ENCODE peak calls at places on chromosomes 1 and 21, in seven cellular contexts. One of them, this sample, is unnamed.

GRCh38 chr1:9166289-9167235 is 37.7 kb upstream of the GPR157 start:
- DNase-seq in mesothelial cell of epicardium: no peak
- DNase-seq in activated CD4-positive, alpha-beta T cell treated with anti-CD3 and anti-CD28 coated beads, Interleukin-2, amount 50 U/mL, for 48 hours: no peak
- DNase-seq in activated T-cell treated with anti-CD3 and anti-CD28 coated beads for 1 hour: no peak
- DNase-seq in lower leg skin: no peak
- DNase-seq in stimulated activated CD8-positive, alpha-beta memory T cell treated with anti-CD3 and anti-CD28 coated beads, Interleukin-2, amount 100 ng/mL, for 1 hour: no peak
- DNase-seq in B cell: no peak
- DNase-seq in this sample: no peak

GRCh38 chr1:39695011-39695410 is 3.8 kb upstream of the HPCAL4 start:
- DNase-seq in mesothelial cell of epicardium: no peak
- DNase-seq in activated CD4-positive, alpha-beta T cell treated with anti-CD3 and anti-CD28 coated beads, Interleukin-2, amount 50 U/mL, for 48 hours: no peak
- DNase-seq in activated T-cell treated with anti-CD3 and anti-CD28 coated beads for 1 hour: no peak
- DNase-seq in lower leg skin: no peak
- DNase-seq in stimulated activated CD8-positive, alpha-beta memory T cell treated with anti-CD3 and anti-CD28 coated beads, Interleukin-2, amount 100 ng/mL, for 1 hour: no peak
- DNase-seq in B cell: no peak
- DNase-seq in this sample: no peak

GRCh38 chr1:116345830-116346229 is 27.2 kb upstream of the ATP1A1 start:
- DNase-seq in mesothelial cell of epicardium: no peak
- DNase-seq in activated CD4-positive, alpha-beta T cell treated with anti-CD3 and anti-CD28 coated beads, Interleukin-2, amount 50 U/mL, for 48 hours: no peak
- DNase-seq in activated T-cell treated with anti-CD3 and anti-CD28 coated beads for 1 hour: peak
- DNase-seq in lower leg skin: no peak
- DNase-seq in stimulated activated CD8-positive, alpha-beta memory T cell treated with anti-CD3 and anti-CD28 coated beads, Interleukin-2, amount 100 ng/mL, for 1 hour: no peak
- DNase-seq in B cell: no peak
- DNase-seq in this sample: no peak

GRCh38 chr1:1290238-1290731 is 10.0 kb downstream of the SCNN1D start:
- DNase-seq in mesothelial cell of epicardium: no peak
- DNase-seq in activated CD4-positive, alpha-beta T cell treated with anti-CD3 and anti-CD28 coated beads, Interleukin-2, amount 50 U/mL, for 48 hours: peak
- DNase-seq in activated T-cell treated with anti-CD3 and anti-CD28 coated beads for 1 hour: peak
- DNase-seq in lower leg skin: no peak
- DNase-seq in stimulated activated CD8-positive, alpha-beta memory T cell treated with anti-CD3 and anti-CD28 coated beads, Interleukin-2, amount 100 ng/mL, for 1 hour: no peak
- DNase-seq in B cell: peak
- DNase-seq in this sample: no peak

GRCh38 chr1:230282157-230282556 is 144.0 kb downstream of the PGBD5 start:
- DNase-seq in mesothelial cell of epicardium: no peak
- DNase-seq in activated CD4-positive, alpha-beta T cell treated with anti-CD3 and anti-CD28 coated beads, Interleukin-2, amount 50 U/mL, for 48 hours: no peak
- DNase-seq in activated T-cell treated with anti-CD3 and anti-CD28 coated beads for 1 hour: no peak
- DNase-seq in lower leg skin: no peak
- DNase-seq in stimulated activated CD8-positive, alpha-beta memory T cell treated with anti-CD3 and anti-CD28 coated beads, Interleukin-2, amount 100 ng/mL, for 1 hour: no peak
- DNase-seq in B cell: peak
- DNase-seq in this sample: no peak

GRCh38 chr1:177710973-177711372 is 258.9 kb downstream of the SEC16B start:
- DNase-seq in mesothelial cell of epicardium: no peak
- DNase-seq in activated CD4-positive, alpha-beta T cell treated with anti-CD3 and anti-CD28 coated beads, Interleukin-2, amount 50 U/mL, for 48 hours: no peak
- DNase-seq in activated T-cell treated with anti-CD3 and anti-CD28 coated beads for 1 hour: no peak
- DNase-seq in lower leg skin: no peak
- DNase-seq in stimulated activated CD8-positive, alpha-beta memory T cell treated with anti-CD3 and anti-CD28 coated beads, Interleukin-2, amount 100 ng/mL, for 1 hour: no peak
- DNase-seq in B cell: no peak
- DNase-seq in this sample: no peak

GRCh38 chr1:54069792-54070548 is 16.6 kb downstream of the TCEANC2 start:
- DNase-seq in mesothelial cell of epicardium: no peak
- DNase-seq in activated CD4-positive, alpha-beta T cell treated with anti-CD3 and anti-CD28 coated beads, Interleukin-2, amount 50 U/mL, for 48 hours: no peak
- DNase-seq in activated T-cell treated with anti-CD3 and anti-CD28 coated beads for 1 hour: no peak
- DNase-seq in lower leg skin: no peak
- DNase-seq in stimulated activated CD8-positive, alpha-beta memory T cell treated with anti-CD3 and anti-CD28 coated beads, Interleukin-2, amount 100 ng/mL, for 1 hour: no peak
- DNase-seq in B cell: peak
- DNase-seq in this sample: no peak

GRCh38 chr1:212566522-212567479 is 41.8 kb upstream of the ATF3 start:
- DNase-seq in mesothelial cell of epicardium: no peak
- DNase-seq in activated CD4-positive, alpha-beta T cell treated with anti-CD3 and anti-CD28 coated beads, Interleukin-2, amount 50 U/mL, for 48 hours: peak
- DNase-seq in activated T-cell treated with anti-CD3 and anti-CD28 coated beads for 1 hour: peak
- DNase-seq in lower leg skin: peak
- DNase-seq in stimulated activated CD8-positive, alpha-beta memory T cell treated with anti-CD3 and anti-CD28 coated beads, Interleukin-2, amount 100 ng/mL, for 1 hour: no peak
- DNase-seq in B cell: peak
- DNase-seq in this sample: peak

GRCh38 chr21:46125846-46126301 is 28.0 kb downstream of the COL6A2 start:
- DNase-seq in mesothelial cell of epicardium: peak
- DNase-seq in activated CD4-positive, alpha-beta T cell treated with anti-CD3 and anti-CD28 coated beads, Interleukin-2, amount 50 U/mL, for 48 hours: no peak
- DNase-seq in activated T-cell treated with anti-CD3 and anti-CD28 coated beads for 1 hour: no peak
- DNase-seq in lower leg skin: no peak
- DNase-seq in stimulated activated CD8-positive, alpha-beta memory T cell treated with anti-CD3 and anti-CD28 coated beads, Interleukin-2, amount 100 ng/mL, for 1 hour: no peak
- DNase-seq in B cell: no peak
- DNase-seq in this sample: no peak

GRCh38 chr1:66563094-66563800 is 29.3 kb downstream of the SGIP1 start:
- DNase-seq in mesothelial cell of epicardium: no peak
- DNase-seq in activated CD4-positive, alpha-beta T cell treated with anti-CD3 and anti-CD28 coated beads, Interleukin-2, amount 50 U/mL, for 48 hours: no peak
- DNase-seq in activated T-cell treated with anti-CD3 and anti-CD28 coated beads for 1 hour: no peak
- DNase-seq in lower leg skin: peak
- DNase-seq in stimulated activated CD8-positive, alpha-beta memory T cell treated with anti-CD3 and anti-CD28 coated beads, Interleukin-2, amount 100 ng/mL, for 1 hour: no peak
- DNase-seq in B cell: no peak
- DNase-seq in this sample: no peak

GRCh38 chr21:38959686-38960049 is 153.9 kb downstream of the ETS2 start:
- DNase-seq in mesothelial cell of epicardium: no peak
- DNase-seq in activated CD4-positive, alpha-beta T cell treated with anti-CD3 and anti-CD28 coated beads, Interleukin-2, amount 50 U/mL, for 48 hours: no peak
- DNase-seq in activated T-cell treated with anti-CD3 and anti-CD28 coated beads for 1 hour: no peak
- DNase-seq in lower leg skin: no peak
- DNase-seq in stimulated activated CD8-positive, alpha-beta memory T cell treated with anti-CD3 and anti-CD28 coated beads, Interleukin-2, amount 100 ng/mL, for 1 hour: no peak
- DNase-seq in B cell: no peak
- DNase-seq in this sample: no peak

GRCh38 chr1:53463961-53464899 is 5.0 kb downstream of the DMRTB1 start:
- DNase-seq in mesothelial cell of epicardium: no peak
- DNase-seq in activated CD4-positive, alpha-beta T cell treated with anti-CD3 and anti-CD28 coated beads, Interleukin-2, amount 50 U/mL, for 48 hours: no peak
- DNase-seq in activated T-cell treated with anti-CD3 and anti-CD28 coated beads for 1 hour: no peak
- DNase-seq in lower leg skin: no peak
- DNase-seq in stimulated activated CD8-positive, alpha-beta memory T cell treated with anti-CD3 and anti-CD28 coated beads, Interleukin-2, amount 100 ng/mL, for 1 hour: no peak
- DNase-seq in B cell: no peak
- DNase-seq in this sample: no peak

GRCh38 chr1:15799004-15799867 is 8.2 kb downstream of the UQCRHL start:
- DNase-seq in mesothelial cell of epicardium: no peak
- DNase-seq in activated CD4-positive, alpha-beta T cell treated with anti-CD3 and anti-CD28 coated beads, Interleukin-2, amount 50 U/mL, for 48 hours: peak
- DNase-seq in activated T-cell treated with anti-CD3 and anti-CD28 coated beads for 1 hour: no peak
- DNase-seq in lower leg skin: peak
- DNase-seq in stimulated activated CD8-positive, alpha-beta memory T cell treated with anti-CD3 and anti-CD28 coated beads, Interleukin-2, amount 100 ng/mL, for 1 hour: no peak
- DNase-seq in B cell: no peak
- DNase-seq in this sample: no peak

GRCh38 chr21:46130721-46131720 is 24.4 kb downstream of the FTCD start:
- DNase-seq in mesothelial cell of epicardium: no peak
- DNase-seq in activated CD4-positive, alpha-beta T cell treated with anti-CD3 and anti-CD28 coated beads, Interleukin-2, amount 50 U/mL, for 48 hours: no peak
- DNase-seq in activated T-cell treated with anti-CD3 and anti-CD28 coated beads for 1 hour: no peak
- DNase-seq in lower leg skin: no peak
- DNase-seq in stimulated activated CD8-positive, alpha-beta memory T cell treated with anti-CD3 and anti-CD28 coated beads, Interleukin-2, amount 100 ng/mL, for 1 hour: no peak
- DNase-seq in B cell: no peak
- DNase-seq in this sample: no peak

GRCh38 chr1:237590381-237590780 is 300.3 kb downstream of the ZP4 start:
- DNase-seq in mesothelial cell of epicardium: no peak
- DNase-seq in activated CD4-positive, alpha-beta T cell treated with anti-CD3 and anti-CD28 coated beads, Interleukin-2, amount 50 U/mL, for 48 hours: no peak
- DNase-seq in activated T-cell treated with anti-CD3 and anti-CD28 coated beads for 1 hour: no peak
- DNase-seq in lower leg skin: no peak
- DNase-seq in stimulated activated CD8-positive, alpha-beta memory T cell treated with anti-CD3 and anti-CD28 coated beads, Interleukin-2, amount 100 ng/mL, for 1 hour: no peak
- DNase-seq in B cell: no peak
- DNase-seq in this sample: no peak

GRCh38 chr21:28018213-28018612 is 974.5 kb downstream of the LTN1 start:
- DNase-seq in mesothelial cell of epicardium: no peak
- DNase-seq in activated CD4-positive, alpha-beta T cell treated with anti-CD3 and anti-CD28 coated beads, Interleukin-2, amount 50 U/mL, for 48 hours: no peak
- DNase-seq in activated T-cell treated with anti-CD3 and anti-CD28 coated beads for 1 hour: no peak
- DNase-seq in lower leg skin: no peak
- DNase-seq in stimulated activated CD8-positive, alpha-beta memory T cell treated with anti-CD3 and anti-CD28 coated beads, Interleukin-2, amount 100 ng/mL, for 1 hour: no peak
- DNase-seq in B cell: no peak
- DNase-seq in this sample: no peak

GRCh38 chr21:31727181-31727580 is 4.7 kb downstream of the SCAF4 start:
- DNase-seq in mesothelial cell of epicardium: no peak
- DNase-seq in activated CD4-positive, alpha-beta T cell treated with anti-CD3 and anti-CD28 coated beads, Interleukin-2, amount 50 U/mL, for 48 hours: no peak
- DNase-seq in activated T-cell treated with anti-CD3 and anti-CD28 coated beads for 1 hour: no peak
- DNase-seq in lower leg skin: no peak
- DNase-seq in stimulated activated CD8-positive, alpha-beta memory T cell treated with anti-CD3 and anti-CD28 coated beads, Interleukin-2, amount 100 ng/mL, for 1 hour: no peak
- DNase-seq in B cell: no peak
- DNase-seq in this sample: no peak

GRCh38 chr1:147890177-147890790 is 12.3 kb upstream of the GJA8 start:
- DNase-seq in mesothelial cell of epicardium: peak
- DNase-seq in activated CD4-positive, alpha-beta T cell treated with anti-CD3 and anti-CD28 coated beads, Interleukin-2, amount 50 U/mL, for 48 hours: peak
- DNase-seq in activated T-cell treated with anti-CD3 and anti-CD28 coated beads for 1 hour: peak
- DNase-seq in lower leg skin: peak
- DNase-seq in stimulated activated CD8-positive, alpha-beta memory T cell treated with anti-CD3 and anti-CD28 coated beads, Interleukin-2, amount 100 ng/mL, for 1 hour: no peak
- DNase-seq in B cell: no peak
- DNase-seq in this sample: peak

GRCh38 chr1:193325042-193325441 is 138.6 kb upstream of the B3GALT2 start:
- DNase-seq in mesothelial cell of epicardium: no peak
- DNase-seq in activated CD4-positive, alpha-beta T cell treated with anti-CD3 and anti-CD28 coated beads, Interleukin-2, amount 50 U/mL, for 48 hours: no peak
- DNase-seq in activated T-cell treated with anti-CD3 and anti-CD28 coated beads for 1 hour: no peak
- DNase-seq in lower leg skin: no peak
- DNase-seq in stimulated activated CD8-positive, alpha-beta memory T cell treated with anti-CD3 and anti-CD28 coated beads, Interleukin-2, amount 100 ng/mL, for 1 hour: no peak
- DNase-seq in B cell: no peak
- DNase-seq in this sample: no peak

GRCh38 chr1:25103180-25103790 is 129.0 kb downstream of the SYF2 start:
- DNase-seq in mesothelial cell of epicardium: no peak
- DNase-seq in activated CD4-positive, alpha-beta T cell treated with anti-CD3 and anti-CD28 coated beads, Interleukin-2, amount 50 U/mL, for 48 hours: no peak
- DNase-seq in activated T-cell treated with anti-CD3 and anti-CD28 coated beads for 1 hour: no peak
- DNase-seq in lower leg skin: no peak
- DNase-seq in stimulated activated CD8-positive, alpha-beta memory T cell treated with anti-CD3 and anti-CD28 coated beads, Interleukin-2, amount 100 ng/mL, for 1 hour: no peak
- DNase-seq in B cell: no peak
- DNase-seq in this sample: no peak

GRCh38 chr1:245173446-245174178 is 18.8 kb downstream of the KIF26B start:
- DNase-seq in mesothelial cell of epicardium: no peak
- DNase-seq in activated CD4-positive, alpha-beta T cell treated with anti-CD3 and anti-CD28 coated beads, Interleukin-2, amount 50 U/mL, for 48 hours: no peak
- DNase-seq in activated T-cell treated with anti-CD3 and anti-CD28 coated beads for 1 hour: no peak
- DNase-seq in lower leg skin: no peak
- DNase-seq in stimulated activated CD8-positive, alpha-beta memory T cell treated with anti-CD3 and anti-CD28 coated beads, Interleukin-2, amount 100 ng/mL, for 1 hour: no peak
- DNase-seq in B cell: no peak
- DNase-seq in this sample: no peak

GRCh38 chr1:1432566-1432950 is 2.9 kb upstream of the VWA1 start:
- DNase-seq in mesothelial cell of epicardium: no peak
- DNase-seq in activated CD4-positive, alpha-beta T cell treated with anti-CD3 and anti-CD28 coated beads, Interleukin-2, amount 50 U/mL, for 48 hours: no peak
- DNase-seq in activated T-cell treated with anti-CD3 and anti-CD28 coated beads for 1 hour: no peak
- DNase-seq in lower leg skin: no peak
- DNase-seq in stimulated activated CD8-positive, alpha-beta memory T cell treated with anti-CD3 and anti-CD28 coated beads, Interleukin-2, amount 100 ng/mL, for 1 hour: no peak
- DNase-seq in B cell: peak
- DNase-seq in this sample: no peak

GRCh38 chr21:45596704-45597318 is 46.7 kb upstream of the PCBP3 start:
- DNase-seq in mesothelial cell of epicardium: no peak
- DNase-seq in activated CD4-positive, alpha-beta T cell treated with anti-CD3 and anti-CD28 coated beads, Interleukin-2, amount 50 U/mL, for 48 hours: peak
- DNase-seq in activated T-cell treated with anti-CD3 and anti-CD28 coated beads for 1 hour: peak
- DNase-seq in lower leg skin: peak
- DNase-seq in stimulated activated CD8-positive, alpha-beta memory T cell treated with anti-CD3 and anti-CD28 coated beads, Interleukin-2, amount 100 ng/mL, for 1 hour: peak
- DNase-seq in B cell: peak
- DNase-seq in this sample: no peak

GRCh38 chr21:35179990-35180557 is 131.0 kb upstream of the RUNX1 start:
- DNase-seq in mesothelial cell of epicardium: no peak
- DNase-seq in activated CD4-positive, alpha-beta T cell treated with anti-CD3 and anti-CD28 coated beads, Interleukin-2, amount 50 U/mL, for 48 hours: no peak
- DNase-seq in activated T-cell treated with anti-CD3 and anti-CD28 coated beads for 1 hour: no peak
- DNase-seq in lower leg skin: no peak
- DNase-seq in stimulated activated CD8-positive, alpha-beta memory T cell treated with anti-CD3 and anti-CD28 coated beads, Interleukin-2, amount 100 ng/mL, for 1 hour: no peak
- DNase-seq in B cell: no peak
- DNase-seq in this sample: no peak

GRCh38 chr1:5943373-5944068 is 48.7 kb downstream of the NPHP4 start:
- DNase-seq in mesothelial cell of epicardium: no peak
- DNase-seq in activated CD4-positive, alpha-beta T cell treated with anti-CD3 and anti-CD28 coated beads, Interleukin-2, amount 50 U/mL, for 48 hours: no peak
- DNase-seq in activated T-cell treated with anti-CD3 and anti-CD28 coated beads for 1 hour: no peak
- DNase-seq in lower leg skin: no peak
- DNase-seq in stimulated activated CD8-positive, alpha-beta memory T cell treated with anti-CD3 and anti-CD28 coated beads, Interleukin-2, amount 100 ng/mL, for 1 hour: no peak
- DNase-seq in B cell: no peak
- DNase-seq in this sample: no peak

GRCh38 chr1:108107658-108108057 is 92.5 kb downstream of the SLC25A24 start:
- DNase-seq in mesothelial cell of epicardium: no peak
- DNase-seq in activated CD4-positive, alpha-beta T cell treated with anti-CD3 and anti-CD28 coated beads, Interleukin-2, amount 50 U/mL, for 48 hours: peak
- DNase-seq in activated T-cell treated with anti-CD3 and anti-CD28 coated beads for 1 hour: no peak
- DNase-seq in lower leg skin: no peak
- DNase-seq in stimulated activated CD8-positive, alpha-beta memory T cell treated with anti-CD3 and anti-CD28 coated beads, Interleukin-2, amount 100 ng/mL, for 1 hour: no peak
- DNase-seq in B cell: no peak
- DNase-seq in this sample: no peak

GRCh38 chr1:105442901-105443300 is 1613.6 kb upstream of the PRMT6 start:
- DNase-seq in mesothelial cell of epicardium: no peak
- DNase-seq in activated CD4-positive, alpha-beta T cell treated with anti-CD3 and anti-CD28 coated beads, Interleukin-2, amount 50 U/mL, for 48 hours: no peak
- DNase-seq in activated T-cell treated with anti-CD3 and anti-CD28 coated beads for 1 hour: no peak
- DNase-seq in lower leg skin: no peak
- DNase-seq in stimulated activated CD8-positive, alpha-beta memory T cell treated with anti-CD3 and anti-CD28 coated beads, Interleukin-2, amount 100 ng/mL, for 1 hour: no peak
- DNase-seq in B cell: no peak
- DNase-seq in this sample: no peak

GRCh38 chr21:43916691-43917514 is 51.9 kb downstream of the AGPAT3 start:
- DNase-seq in mesothelial cell of epicardium: no peak
- DNase-seq in activated CD4-positive, alpha-beta T cell treated with anti-CD3 and anti-CD28 coated beads, Interleukin-2, amount 50 U/mL, for 48 hours: peak
- DNase-seq in activated T-cell treated with anti-CD3 and anti-CD28 coated beads for 1 hour: peak
- DNase-seq in lower leg skin: no peak
- DNase-seq in stimulated activated CD8-positive, alpha-beta memory T cell treated with anti-CD3 and anti-CD28 coated beads, Interleukin-2, amount 100 ng/mL, for 1 hour: no peak
- DNase-seq in B cell: peak
- DNase-seq in this sample: no peak

GRCh38 chr1:64745986-64746940 is 1.4 kb downstream of the RAVER2 start:
- DNase-seq in mesothelial cell of epicardium: no peak
- DNase-seq in activated CD4-positive, alpha-beta T cell treated with anti-CD3 and anti-CD28 coated beads, Interleukin-2, amount 50 U/mL, for 48 hours: no peak
- DNase-seq in activated T-cell treated with anti-CD3 and anti-CD28 coated beads for 1 hour: no peak
- DNase-seq in lower leg skin: no peak
- DNase-seq in stimulated activated CD8-positive, alpha-beta memory T cell treated with anti-CD3 and anti-CD28 coated beads, Interleukin-2, amount 100 ng/mL, for 1 hour: no peak
- DNase-seq in B cell: peak
- DNase-seq in this sample: no peak

GRCh38 chr1:241460098-241460873 is 59.3 kb downstream of the FH start:
- DNase-seq in mesothelial cell of epicardium: no peak
- DNase-seq in activated CD4-positive, alpha-beta T cell treated with anti-CD3 and anti-CD28 coated beads, Interleukin-2, amount 50 U/mL, for 48 hours: no peak
- DNase-seq in activated T-cell treated with anti-CD3 and anti-CD28 coated beads for 1 hour: no peak
- DNase-seq in lower leg skin: no peak
- DNase-seq in stimulated activated CD8-positive, alpha-beta memory T cell treated with anti-CD3 and anti-CD28 coated beads, Interleukin-2, amount 100 ng/mL, for 1 hour: no peak
- DNase-seq in B cell: no peak
- DNase-seq in this sample: no peak

GRCh38 chr1:77347646-77348045 is 65.8 kb downstream of the AK5 start:
- DNase-seq in mesothelial cell of epicardium: no peak
- DNase-seq in activated CD4-positive, alpha-beta T cell treated with anti-CD3 and anti-CD28 coated beads, Interleukin-2, amount 50 U/mL, for 48 hours: no peak
- DNase-seq in activated T-cell treated with anti-CD3 and anti-CD28 coated beads for 1 hour: no peak
- DNase-seq in lower leg skin: no peak
- DNase-seq in stimulated activated CD8-positive, alpha-beta memory T cell treated with anti-CD3 and anti-CD28 coated beads, Interleukin-2, amount 100 ng/mL, for 1 hour: no peak
- DNase-seq in B cell: no peak
- DNase-seq in this sample: no peak

GRCh38 chr1:212608956-212609700 is 567 bp downstream of the ATF3 start:
- DNase-seq in mesothelial cell of epicardium: no peak
- DNase-seq in activated CD4-positive, alpha-beta T cell treated with anti-CD3 and anti-CD28 coated beads, Interleukin-2, amount 50 U/mL, for 48 hours: peak
- DNase-seq in activated T-cell treated with anti-CD3 and anti-CD28 coated beads for 1 hour: no peak
- DNase-seq in lower leg skin: peak
- DNase-seq in stimulated activated CD8-positive, alpha-beta memory T cell treated with anti-CD3 and anti-CD28 coated beads, Interleukin-2, amount 100 ng/mL, for 1 hour: no peak
- DNase-seq in B cell: peak
- DNase-seq in this sample: no peak

GRCh38 chr1:32816676-32817158 is 441 bp downstream of the YARS1 start:
- DNase-seq in mesothelial cell of epicardium: no peak
- DNase-seq in activated CD4-positive, alpha-beta T cell treated with anti-CD3 and anti-CD28 coated beads, Interleukin-2, amount 50 U/mL, for 48 hours: peak
- DNase-seq in activated T-cell treated with anti-CD3 and anti-CD28 coated beads for 1 hour: no peak
- DNase-seq in lower leg skin: no peak
- DNase-seq in stimulated activated CD8-positive, alpha-beta memory T cell treated with anti-CD3 and anti-CD28 coated beads, Interleukin-2, amount 100 ng/mL, for 1 hour: no peak
- DNase-seq in B cell: no peak
- DNase-seq in this sample: no peak

GRCh38 chr1:193542668-193543067 is 356.3 kb upstream of the B3GALT2 start:
- DNase-seq in mesothelial cell of epicardium: no peak
- DNase-seq in activated CD4-positive, alpha-beta T cell treated with anti-CD3 and anti-CD28 coated beads, Interleukin-2, amount 50 U/mL, for 48 hours: no peak
- DNase-seq in activated T-cell treated with anti-CD3 and anti-CD28 coated beads for 1 hour: no peak
- DNase-seq in lower leg skin: no peak
- DNase-seq in stimulated activated CD8-positive, alpha-beta memory T cell treated with anti-CD3 and anti-CD28 coated beads, Interleukin-2, amount 100 ng/mL, for 1 hour: no peak
- DNase-seq in B cell: no peak
- DNase-seq in this sample: no peak

GRCh38 chr1:245488346-245489110 is 333.7 kb downstream of the KIF26B start:
- DNase-seq in mesothelial cell of epicardium: no peak
- DNase-seq in activated CD4-positive, alpha-beta T cell treated with anti-CD3 and anti-CD28 coated beads, Interleukin-2, amount 50 U/mL, for 48 hours: no peak
- DNase-seq in activated T-cell treated with anti-CD3 and anti-CD28 coated beads for 1 hour: no peak
- DNase-seq in lower leg skin: no peak
- DNase-seq in stimulated activated CD8-positive, alpha-beta memory T cell treated with anti-CD3 and anti-CD28 coated beads, Interleukin-2, amount 100 ng/mL, for 1 hour: no peak
- DNase-seq in B cell: no peak
- DNase-seq in this sample: no peak

GRCh38 chr1:110309768-110310167 is 29.4 kb upstream of the RBM15 start:
- DNase-seq in mesothelial cell of epicardium: no peak
- DNase-seq in activated CD4-positive, alpha-beta T cell treated with anti-CD3 and anti-CD28 coated beads, Interleukin-2, amount 50 U/mL, for 48 hours: no peak
- DNase-seq in activated T-cell treated with anti-CD3 and anti-CD28 coated beads for 1 hour: no peak
- DNase-seq in lower leg skin: no peak
- DNase-seq in stimulated activated CD8-positive, alpha-beta memory T cell treated with anti-CD3 and anti-CD28 coated beads, Interleukin-2, amount 100 ng/mL, for 1 hour: no peak
- DNase-seq in B cell: no peak
- DNase-seq in this sample: no peak

GRCh38 chr1:32782086-32782485 is 35.1 kb downstream of the YARS1 start:
- DNase-seq in mesothelial cell of epicardium: no peak
- DNase-seq in activated CD4-positive, alpha-beta T cell treated with anti-CD3 and anti-CD28 coated beads, Interleukin-2, amount 50 U/mL, for 48 hours: no peak
- DNase-seq in activated T-cell treated with anti-CD3 and anti-CD28 coated beads for 1 hour: no peak
- DNase-seq in lower leg skin: no peak
- DNase-seq in stimulated activated CD8-positive, alpha-beta memory T cell treated with anti-CD3 and anti-CD28 coated beads, Interleukin-2, amount 100 ng/mL, for 1 hour: no peak
- DNase-seq in B cell: no peak
- DNase-seq in this sample: no peak

GRCh38 chr21:18832950-18833349 is 429.4 kb upstream of the TMPRSS15 start:
- DNase-seq in mesothelial cell of epicardium: no peak
- DNase-seq in activated CD4-positive, alpha-beta T cell treated with anti-CD3 and anti-CD28 coated beads, Interleukin-2, amount 50 U/mL, for 48 hours: no peak
- DNase-seq in activated T-cell treated with anti-CD3 and anti-CD28 coated beads for 1 hour: no peak
- DNase-seq in lower leg skin: no peak
- DNase-seq in stimulated activated CD8-positive, alpha-beta memory T cell treated with anti-CD3 and anti-CD28 coated beads, Interleukin-2, amount 100 ng/mL, for 1 hour: no peak
- DNase-seq in B cell: no peak
- DNase-seq in this sample: no peak